ENCODE peak calls at places on chromosomes 6 and 20, in nine cellular contexts. R, N, Q, C, A, V, S, F and X are unnamed samples.

GRCh38 chr20:45290677-45291355 is 15.8 kb upstream of the RBPJL start:
- DNase-seq in A (peak), F (peak), V (peak), R (peak), S (peak), N (no peak), Q (peak), C (peak), X (peak)

GRCh38 chr20:54221996-54222890 is 14.4 kb downstream of the PFDN4 start:
- DNase-seq in A (no peak), R (peak), F (peak), N (no peak), Q (no peak), S (no peak), V (no peak), C (no peak), X (peak)

GRCh38 chr20:42435230-42435629 is 754.5 kb downstream of the PTPRT start:
- DNase-seq in Q (no peak), N (peak), A (no peak), F (no peak), V (no peak), C (no peak), R (no peak), S (peak), X (no peak)

GRCh38 chr6:118122161-118122560 is 215.1 kb downstream of the SLC35F1 start:
- DNase-seq in Q (no peak), F (no peak), N (no peak), A (no peak), V (no peak), C (no peak), R (no peak), S (no peak), X (no peak)

GRCh38 chr20:1964061-1964460 is 29.8 kb downstream of the PDYN start:
- DNase-seq in V (no peak), S (no peak), Q (no peak), R (no peak), F (no peak), C (no peak), N (no peak), A (no peak), X (no peak)

GRCh38 chr6:125547320-125547843 is 202.1 kb upstream of the HEY2 start:
- DNase-seq in S (no peak), A (no peak), N (no peak), V (no peak), R (no peak), C (no peak), Q (no peak), F (no peak), X (no peak)

GRCh38 chr20:3800256-3800877 is 4.3 kb downstream of the CDC25B start:
- DNase-seq in V (no peak), F (no peak), R (no peak), S (no peak), N (no peak), Q (no peak), C (no peak), A (no peak), X (no peak)

GRCh38 chr20:37385659-37386504 is 39.9 kb downstream of the SRC start:
- DNase-seq in R (no peak), S (no peak), C (no peak), V (no peak), Q (no peak), N (no peak), A (no peak), F (no peak), X (no peak)

GRCh38 chr6:5203571-5203970 is 57.2 kb downstream of the LYRM4 start:
- DNase-seq in F (no peak), N (no peak), Q (no peak), V (no peak), A (no peak), R (no peak), S (no peak), C (no peak), X (no peak)

GRCh38 chr6:34344314-34344713 is 48.2 kb downstream of the NUDT3 start:
- DNase-seq in N (no peak), R (no peak), Q (no peak), F (no peak), A (no peak), V (no peak), C (no peak), S (no peak), X (no peak)

GRCh38 chr6:33380272-33380981 is 11.2 kb upstream of the KIFC1 start:
- DNase-seq in V (no peak), N (no peak), R (no peak), C (no peak), F (no peak), Q (no peak), S (no peak), A (no peak), X (no peak)

GRCh38 chr6:138509371-138509770 is 10.1 kb upstream of the NHSL1 start:
- DNase-seq in Q (peak), N (no peak), F (peak), V (peak), R (peak), C (no peak), S (no peak), A (peak), X (peak)

GRCh38 chr6:128347123-128347522 is 173.3 kb downstream of the PTPRK start:
- DNase-seq in F (no peak), V (no peak), S (no peak), R (no peak), Q (no peak), C (no peak), A (no peak), N (no peak), X (no peak)

GRCh38 chr6:96394727-96395126 is 126.9 kb upstream of the UFL1 start:
- DNase-seq in A (peak), F (no peak), R (no peak), N (no peak), C (no peak), S (no peak), V (no peak), Q (peak), X (no peak)

GRCh38 chr6:18269253-18269652 is 4.9 kb upstream of the DEK start:
- DNase-seq in R (no peak), V (no peak), S (no peak), C (no peak), N (no peak), A (no peak), F (no peak), Q (peak), X (no peak)

GRCh38 chr6:33589723-33590530 is 9.9 kb upstream of the BAK1 start:
- DNase-seq in C (peak), S (peak), Q (peak), V (peak), A (peak), R (peak), F (peak), N (peak), X (peak)

GRCh38 chr6:151675746-151676459 is 131.6 kb upstream of the ESR1 start:
- DNase-seq in C (peak), N (peak), F (no peak), Q (peak), S (peak), V (no peak), R (peak), A (peak), X (peak)

GRCh38 chr20:23551383-23551782 is 16.9 kb downstream of the CST9L start:
- DNase-seq in Q (no peak), S (no peak), N (no peak), C (no peak), A (no peak), F (no peak), V (no peak), R (no peak), X (no peak)

GRCh38 chr6:166007349-166008263 is 160.0 kb downstream of the TBXT start:
- DNase-seq in V (no peak), F (no peak), R (peak), A (no peak), S (no peak), N (no peak), C (no peak), Q (no peak), X (no peak)

GRCh38 chr6:154001494-154002285 is 37.4 kb upstream of the OPRM1 start:
- DNase-seq in A (no peak), N (no peak), V (no peak), R (no peak), S (no peak), C (no peak), F (no peak), Q (no peak), X (no peak)

GRCh38 chr6:49839957-49840356 is 26.4 kb downstream of the CRISP1 start:
- DNase-seq in C (no peak), A (no peak), Q (no peak), N (no peak), R (no peak), S (no peak), V (no peak), F (no peak), X (no peak)

GRCh38 chr6:109183109-109183508 is 87.8 kb downstream of the CEP57L1 start:
- DNase-seq in N (no peak), R (no peak), C (no peak), V (no peak), Q (no peak), F (no peak), S (no peak), A (no peak), X (no peak)

GRCh38 chr20:34268851-34269668 is 27.8 kb downstream of the ASIP start:
- DNase-seq in N (no peak), R (peak), C (peak), Q (no peak), A (no peak), S (no peak), V (no peak), F (peak), X (peak)

GRCh38 chr6:34982424-34982852 is 93.4 kb downstream of the ANKS1A start:
- DNase-seq in R (no peak), Q (peak), F (no peak), N (no peak), S (no peak), V (no peak), A (no peak), C (no peak), X (peak)

GRCh38 chr6:160069050-160069454 is 52.6 kb upstream of the SLC22A1 start:
- DNase-seq in A (no peak), V (no peak), F (no peak), R (no peak), C (no peak), N (peak), Q (no peak), S (peak), X (no peak)

GRCh38 chr6:124090491-124090890 is 286.8 kb downstream of the NKAIN2 start:
- DNase-seq in V (no peak), R (no peak), S (no peak), A (no peak), F (no peak), Q (no peak), N (no peak), C (no peak), X (no peak)

GRCh38 chr6:40330301-40330721 is 256.9 kb downstream of the LRFN2 start:
- DNase-seq in Q (no peak), N (no peak), F (no peak), S (no peak), A (no peak), R (no peak), C (peak), V (no peak), X (no peak)

GRCh38 chr6:156175971-156176421 is 601.2 kb upstream of the ARID1B start:
- DNase-seq in F (peak), A (peak), S (no peak), R (peak), Q (peak), C (peak), N (no peak), V (peak), X (peak)

GRCh38 chr6:147506704-147507114 is 1.8 kb upstream of the SAMD5 start:
- DNase-seq in F (peak), C (peak), V (peak), S (peak), R (peak), N (no peak), A (no peak), Q (peak), X (peak)

GRCh38 chr20:41363601-41364000 is 3.0 kb downstream of the EMILIN3 start:
- DNase-seq in A (no peak), Q (no peak), N (no peak), F (no peak), V (no peak), S (no peak), R (no peak), C (no peak), X (no peak)

GRCh38 chr6:28900577-28901266 is 23.1 kb downstream of the TRIM27 start:
- DNase-seq in F (no peak), C (no peak), S (no peak), A (no peak), V (no peak), N (no peak), Q (no peak), R (no peak), X (no peak)

DNA sequence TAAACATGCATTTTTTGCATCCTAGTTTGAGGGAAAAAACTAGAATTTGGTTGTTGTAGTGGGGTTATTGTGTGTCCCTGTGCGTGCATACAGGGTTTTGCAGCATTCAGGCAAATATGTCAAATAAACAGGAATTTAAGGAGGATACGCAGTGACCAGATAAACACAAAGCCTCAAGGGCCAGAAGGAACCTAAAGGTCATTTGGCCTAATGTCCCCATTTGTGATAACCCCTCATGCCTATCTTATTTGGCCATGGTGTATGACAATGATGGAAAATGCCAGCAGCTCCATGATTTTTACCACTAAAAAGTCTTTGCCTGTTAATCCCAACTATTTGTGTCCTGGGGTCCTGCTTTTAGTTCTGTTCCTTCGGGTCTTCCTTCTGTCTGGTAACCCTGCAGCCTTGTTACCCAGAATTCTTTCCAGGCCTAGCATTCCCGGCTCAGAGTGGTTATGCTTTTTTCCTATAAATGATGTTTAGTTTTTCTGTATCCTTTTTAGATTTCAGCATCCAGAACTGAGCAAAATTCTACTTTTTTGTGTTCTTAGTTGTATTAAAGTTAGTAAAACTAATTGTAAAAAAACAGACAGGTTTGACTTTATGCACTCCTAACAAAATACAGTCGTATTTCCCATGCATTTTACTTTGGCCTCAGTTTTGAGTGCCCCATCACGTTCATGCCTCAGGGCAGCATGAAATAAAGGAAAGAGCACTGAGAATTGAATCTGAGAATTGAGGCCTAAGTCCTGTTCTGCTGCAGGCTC is 4.4 kb downstream of the STX16 start:
- DNase-seq in A (no peak), N (no peak), F (no peak), Q (no peak), C (no peak), S (no peak), R (no peak), V (no peak), X (no peak)
- TF ChIP-seq POLR2AphosphoS5 in A (no peak), N (no peak), F (no peak), Q (no peak), C (no peak), S (no peak), R (no peak), V (no peak), X (no peak)

GRCh38 chr6:43506667-43507471 is 3.3 kb downstream of the LRRC73 start:
- DNase-seq in R (peak), N (peak), S (peak), C (peak), V (peak), F (peak), A (peak), Q (peak), X (peak)
- TF ChIP-seq POLR2A in R (no peak), N (no peak), S (no peak), C (no peak), V (no peak), F (no peak), A (no peak), Q (no peak), X (no peak)

GRCh38 chr20:62542862-62543261 is 67.1 kb upstream of the GATA5 start:
- DNase-seq in F (no peak), S (no peak), N (no peak), Q (no peak), C (no peak), A (no peak), R (no peak), V (no peak), X (no peak)

GRCh38 chr20:62545901-62546525 is 70.2 kb upstream of the GATA5 start:
- DNase-seq in Q (no peak), F (no peak), R (no peak), N (no peak), V (no peak), A (no peak), S (no peak), C (no peak), X (no peak)

GRCh38 chr20:62544505-62545055 is 68.8 kb upstream of the GATA5 start:
- DNase-seq in F (no peak), S (no peak), A (no peak), R (no peak), C (no peak), N (no peak), Q (no peak), V (no peak), X (no peak)

GRCh38 chr20:62545271-62545670 is 69.5 kb upstream of the GATA5 start:
- DNase-seq in S (no peak), C (no peak), A (no peak), R (no peak), Q (no peak), N (no peak), V (no peak), F (no peak), X (no peak)

DNA sequence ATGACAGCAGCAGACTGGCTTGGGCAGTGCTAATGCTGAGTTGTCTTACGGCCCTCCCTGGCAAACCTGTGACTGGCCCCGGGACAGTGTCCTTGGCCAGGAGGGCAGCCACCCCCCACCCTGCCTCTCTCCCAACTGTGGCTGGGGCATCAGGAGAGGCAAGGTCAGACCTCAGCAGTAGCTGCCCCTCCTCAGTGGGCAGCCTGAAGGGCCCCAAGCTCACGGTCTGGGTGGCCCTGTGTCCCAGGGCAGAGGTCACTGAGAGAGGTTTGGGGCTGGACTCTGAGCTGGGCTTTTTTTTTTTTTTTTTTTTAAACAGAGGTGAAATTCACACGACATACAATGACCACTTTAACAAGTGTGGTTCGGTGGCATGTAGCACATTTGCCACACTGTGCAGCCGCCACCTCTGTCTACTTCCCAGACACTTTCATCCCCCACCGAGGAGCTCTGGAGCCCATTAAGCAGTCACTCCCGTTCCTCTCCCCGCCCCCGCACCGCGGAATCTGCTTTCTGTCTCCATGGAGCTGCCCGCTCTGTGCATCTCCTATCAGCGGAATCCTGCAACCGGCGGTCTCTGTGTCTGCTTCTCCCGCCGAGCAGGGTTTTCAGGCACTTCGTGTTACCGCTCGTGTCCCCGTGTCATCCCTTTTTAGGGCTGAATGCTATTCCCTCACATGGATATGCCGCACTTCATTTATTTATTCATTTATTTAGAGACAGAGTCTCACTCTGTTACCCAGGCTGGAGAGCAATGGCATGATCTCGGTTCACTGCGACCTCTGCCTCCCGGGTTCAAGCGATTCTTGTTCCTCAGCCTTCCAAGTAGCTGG is 67.9 kb upstream of the GATA5 start:
- DNase-seq in F (no peak), C (no peak), A (no peak), S (no peak), R (no peak), Q (peak), N (no peak), V (no peak), X (no peak)
- TF ChIP-seq POLR2AphosphoS5 in F (no peak), C (no peak), A (no peak), S (no peak), R (no peak), Q (no peak), N (no peak), V (no peak), X (no peak)

GRCh38 chr20:50133041-50133440 is 20.1 kb upstream of the UBE2V1 start:
- DNase-seq in A (no peak), C (no peak), N (no peak), S (no peak), R (no peak), F (no peak), V (no peak), Q (no peak), X (no peak)
- TF ChIP-seq POLR2A in A (no peak), C (no peak), N (no peak), S (no peak), R (no peak), F (no peak), V (no peak), Q (no peak), X (no peak)

GRCh38 chr6:15322781-15323536 is 77.1 kb downstream of the JARID2 start:
- DNase-seq in A (peak), F (no peak), Q (no peak), V (no peak), C (peak), N (no peak), S (no peak), R (peak), X (no peak)
- TF ChIP-seq POLR2AphosphoS5 in A (no peak), F (no peak), Q (no peak), V (no peak), C (peak), N (no peak), S (no peak), R (no peak), X (no peak)

DNA sequence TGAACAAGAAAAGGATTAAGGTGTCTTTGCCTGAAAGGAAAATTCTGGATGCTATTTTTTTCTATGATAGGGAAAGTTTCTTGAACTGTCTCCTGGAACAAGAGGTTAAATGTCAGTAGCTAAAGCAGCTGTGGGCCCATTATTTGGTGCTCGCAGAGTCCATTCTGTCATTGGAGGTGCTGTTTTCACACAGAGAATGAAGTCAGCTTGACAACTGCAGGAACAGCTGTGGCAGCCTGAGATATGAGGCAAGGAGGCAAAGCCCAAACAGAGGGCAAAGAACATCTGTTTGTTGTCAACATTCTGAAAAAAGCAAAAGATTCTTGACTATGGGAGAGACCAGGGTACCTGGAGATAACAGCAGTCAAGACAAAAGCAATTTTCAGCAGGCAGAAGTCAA is 548.2 kb downstream of the KIF16B start:
- DNase-seq in Q (no peak), V (no peak), R (no peak), C (no peak), F (no peak), N (no peak), A (no peak), S (no peak), X (no peak)
- TF ChIP-seq POLR2A in Q (no peak), V (no peak), R (no peak), C (no peak), F (no peak), N (no peak), A (no peak), S (no peak), X (no peak)

GRCh38 chr6:168440520-168441433 is at the start of gene SMOC2:
- DNase-seq in F (peak), Q (no peak), V (no peak), A (no peak), R (no peak), S (no peak), C (peak), N (no peak), X (no peak)
- TF ChIP-seq POLR2AphosphoS5 in F (no peak), Q (no peak), V (no peak), A (no peak), R (no peak), S (no peak), C (no peak), N (no peak), X (no peak)

GRCh38 chr6:37242429-37243052 is 15.0 kb upstream of the TBC1D22B start:
- DNase-seq in R (no peak), A (peak), Q (peak), N (no peak), V (peak), C (no peak), F (peak), S (no peak), X (peak)

GRCh38 chr6:37242042-37242428 is 15.5 kb upstream of the TBC1D22B start:
- DNase-seq in S (no peak), V (no peak), F (no peak), C (no peak), R (no peak), Q (no peak), A (no peak), N (no peak), X (no peak)

GRCh38 chr6:37243131-37243815 is 14.3 kb upstream of the TBC1D22B start:
- DNase-seq in R (no peak), Q (no peak), V (no peak), F (no peak), C (no peak), N (no peak), A (no peak), S (no peak), X (no peak)

GRCh38 chr6:37243816-37244370 is 13.7 kb upstream of the TBC1D22B start:
- DNase-seq in Q (no peak), N (no peak), S (no peak), F (no peak), V (no peak), R (no peak), C (no peak), A (no peak), X (no peak)

GRCh38 chr6:37244430-37245310 is 12.9 kb upstream of the TBC1D22B start:
- DNase-seq in V (peak), Q (peak), C (no peak), S (no peak), F (peak), A (no peak), R (peak), N (no peak), X (peak)
- TF ChIP-seq POLR2A in V (peak), Q (peak), C (no peak), S (no peak), F (no peak), A (no peak), R (no peak), N (no peak), X (peak)